ENCODE peak calls at places on chromosome 16, in six cellular contexts. B is upper lobe of left lung, G is psoas muscle, I is mucosa of descending colon, V is brain microvascular endothelial cell, C is heart left ventricle. Y is an unnamed sample. For H3K36me3, the result is how much of the 10 kb centered on the place peaks cover.

GRCh38 chr16:70688266-70688742 is 2.5 kb upstream of the MTSS2 start:
- DNase-seq in G (peak), B (peak), C (no peak), I (peak), V (no peak), Y (no peak)

GRCh38 chr16:27718767-27719445 is 169.0 kb downstream of the KATNIP start:
- DNase-seq in C (no peak), G (peak), V (no peak), I (no peak), B (no peak), Y (no peak)

GRCh38 chr16:11078812-11079459 is 134.6 kb downstream of the CLEC16A start:
- DNase-seq in B (no peak), C (no peak), V (peak), I (peak), G (no peak), Y (no peak)

GRCh38 chr16:56279132-56279531 is 87.8 kb downstream of the GNAO1 start:
- DNase-seq in B (no peak), V (no peak), I (peak), G (no peak), C (no peak), Y (peak)

GRCh38 chr16:2043296-2043979 is 4.2 kb downstream of the NTHL1 start:
- DNase-seq in B (peak), G (no peak), C (no peak), V (no peak), I (peak), Y (no peak)

GRCh38 chr16:66247516-66248089 is 118.9 kb upstream of the CDH5 start:
- DNase-seq in G (peak), I (peak), B (no peak), V (no peak), C (no peak), Y (no peak)

GRCh38 chr16:66609139-66609510 is 4.6 kb downstream of the CMTM3 start:
- DNase-seq in G (no peak), I (no peak), V (no peak), B (no peak), C (no peak), Y (no peak)

GRCh38 chr16:8919089-8919933 is 37.2 kb downstream of the LITAFD start:
- DNase-seq in V (no peak), G (no peak), C (no peak), I (no peak), B (no peak), Y (no peak)

GRCh38 chr16:3096362-3096761 is 2.7 kb downstream of the ZSCAN10 start:
- DNase-seq in G (peak), I (no peak), C (no peak), B (no peak), V (no peak), Y (no peak)

GRCh38 chr16:3097266-3097665 is 1.8 kb downstream of the ZSCAN10 start:
- DNase-seq in V (no peak), C (no peak), I (no peak), B (no peak), G (peak), Y (no peak)

GRCh38 chr16:3092501-3092991 is 6.5 kb downstream of the ZSCAN10 start:
- DNase-seq in I (no peak), G (peak), B (no peak), V (no peak), C (no peak), Y (no peak)

GRCh38 chr16:3095869-3096268 is 3.2 kb downstream of the ZSCAN10 start:
- DNase-seq in V (no peak), C (no peak), B (no peak), I (peak), G (peak), Y (peak)

DNA sequence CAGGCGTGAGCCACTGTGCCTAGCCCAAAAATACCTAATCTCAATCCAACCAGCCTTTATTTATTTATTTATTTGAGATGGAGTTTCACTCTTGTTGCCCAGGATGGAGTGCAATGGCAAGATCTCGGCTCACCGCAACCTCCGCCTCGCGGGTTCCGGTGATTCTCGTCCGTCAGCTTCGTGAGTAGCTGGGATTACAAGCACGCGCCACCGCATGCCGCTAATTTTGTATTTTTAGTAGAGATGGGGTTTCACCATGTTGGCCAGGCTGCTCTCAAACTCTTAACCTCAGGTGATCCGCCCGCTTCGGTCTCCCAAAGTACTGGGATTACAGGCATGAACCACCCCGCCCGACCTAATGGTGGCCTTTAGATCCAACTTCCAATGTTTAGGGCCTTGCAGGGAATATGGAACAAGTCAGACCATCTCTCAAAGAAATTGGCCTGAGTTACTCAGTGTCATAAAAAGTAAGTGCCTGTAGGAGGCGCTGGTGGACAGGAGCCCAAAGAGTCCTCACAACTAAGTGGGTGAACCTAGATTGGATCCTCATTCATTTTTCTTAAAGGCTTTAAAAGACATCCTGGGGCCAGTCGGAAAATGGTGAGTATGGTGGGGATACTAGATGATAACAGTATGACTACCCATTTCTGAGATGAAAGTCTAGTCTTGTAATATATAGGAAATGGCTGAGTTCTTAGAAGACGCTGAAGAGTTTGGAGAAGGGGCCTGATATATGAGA is 4.6 kb downstream of the ZSCAN10 start:
- DNase-seq in B (no peak), I (peak), C (no peak), V (peak), G (peak), Y (no peak)
- TF ChIP-seq CTCF in B (peak), I (peak), C (peak), V (peak), G (peak), Y (peak)

GRCh38 chr16:22266546-22266945 is 30.7 kb upstream of the POLR3E start:
- DNase-seq in B (peak), C (no peak), I (no peak), V (no peak), G (no peak), Y (no peak)

GRCh38 chr16:22270525-22270924 is 26.7 kb upstream of the POLR3E start:
- DNase-seq in G (peak), B (no peak), I (no peak), V (no peak), C (no peak), Y (no peak)

GRCh38 chr16:22264786-22265185 is 32.4 kb upstream of the POLR3E start:
- DNase-seq in C (no peak), B (no peak), V (no peak), G (no peak), I (no peak), Y (no peak)

GRCh38 chr16:22265351-22265750 is 31.9 kb upstream of the POLR3E start:
- DNase-seq in I (no peak), C (no peak), V (no peak), B (no peak), G (no peak), Y (no peak)

DNA sequence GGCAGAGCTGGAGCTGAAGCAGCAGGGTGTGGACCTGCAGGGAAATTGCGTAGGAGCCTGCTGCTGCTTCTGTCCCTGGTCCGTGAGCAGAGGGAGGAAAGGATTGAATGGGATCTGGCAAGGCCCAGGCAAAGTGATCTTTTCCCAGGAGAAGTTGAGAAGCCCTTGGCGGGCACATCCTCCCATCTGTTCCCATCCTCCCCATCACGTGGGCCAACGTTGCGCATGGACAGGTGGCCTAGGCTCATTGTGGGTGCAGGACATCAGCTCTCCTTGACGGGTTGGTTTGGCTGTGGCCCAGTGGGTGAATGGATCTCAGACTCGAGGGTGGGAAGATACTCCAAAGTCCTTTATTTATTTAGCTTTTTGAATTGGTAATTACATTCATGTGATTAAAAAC is 29.4 kb upstream of the POLR3E start:
- DNase-seq in B (no peak), V (no peak), C (no peak), I (no peak), G (peak), Y (no peak)
- H3K36me3 ChIP-seq in B (under half), V (under half), C (half or more), I (under half), G (half or more), Y (under half)

DNA sequence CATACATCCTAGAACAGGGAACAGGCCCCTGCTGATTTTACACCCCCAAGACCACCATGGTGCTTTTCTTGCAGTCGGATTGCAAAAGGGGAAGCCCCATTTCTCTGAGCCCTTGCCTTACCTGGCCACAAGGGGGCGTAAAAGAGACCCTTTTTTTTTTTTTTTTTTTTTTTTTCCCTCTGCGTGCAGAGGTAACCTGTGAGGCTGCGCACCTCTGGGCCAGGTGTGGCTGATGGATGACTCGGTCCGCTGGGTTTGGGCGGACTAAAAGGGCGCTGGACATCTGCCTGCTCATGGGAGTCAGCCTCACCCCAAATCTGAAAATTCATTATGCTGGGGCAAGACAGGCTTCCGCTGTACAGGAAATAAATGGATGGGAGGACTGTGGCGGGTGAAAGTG is 281.0 kb downstream of the CBLN1 start:
- DNase-seq in V (no peak), G (no peak), C (no peak), B (no peak), I (peak), Y (no peak)
- TF ChIP-seq CTCF in V (peak), G (peak), C (no peak), B (peak), I (peak), Y (peak)

DNA sequence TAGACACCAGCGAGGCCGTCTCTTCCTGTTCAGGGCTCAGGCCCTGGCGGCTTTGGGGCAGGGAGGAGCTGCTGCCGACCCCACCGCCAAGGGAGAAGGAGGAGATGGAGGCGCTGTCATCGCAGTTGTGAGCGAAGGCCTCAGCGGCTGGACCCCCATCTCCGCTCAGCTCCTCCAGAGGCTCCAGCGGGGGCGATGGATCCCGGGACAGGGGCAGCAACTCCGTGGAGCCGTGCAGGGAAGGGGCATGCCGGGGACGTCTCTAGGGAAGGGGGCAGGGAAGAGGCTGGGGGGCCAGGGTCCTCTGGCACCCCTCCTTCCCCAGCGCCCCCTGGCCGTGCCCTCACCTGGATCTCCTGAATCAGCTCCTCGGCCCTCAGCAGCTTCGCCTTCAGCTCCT is 10.7 kb downstream of the RABEP2 start:
- DNase-seq in C (no peak), G (no peak), B (peak), I (no peak), V (no peak), Y (no peak)
- H3K36me3 ChIP-seq in C (half or more), G (half or more), B (under half), I (under half), V (under half), Y (under half)

GRCh38 chr16:35102780-35103403 is 1643.5 kb downstream of the TP53TG3F start:
- DNase-seq in I (no peak), C (no peak), V (no peak), G (no peak), B (no peak), Y (no peak)
- TF ChIP-seq CTCF in I (no peak), C (no peak), V (peak), G (no peak), B (no peak), Y (peak)

GRCh38 chr16:22712471-22712870 is 101.5 kb upstream of the HS3ST2 start:
- DNase-seq in B (no peak), G (no peak), V (no peak), I (no peak), C (no peak), Y (no peak)
- H3K36me3 ChIP-seq in B (under half), G (under half), V (under half), I (under half), C (under half), Y (under half)